ENCODE peak calls at places on chromosomes 13 and 19, in four cellular contexts. A is NAMALWA, N is OCI-M1, Y is dorsolateral prefrontal cortex. L is an unnamed sample.

GRCh38 chr13:36357692-36358091 is 11.5 kb upstream of the SPART start:
- DNase-seq in N (no peak), A (no peak), Y (no peak), L (no peak)

GRCh38 chr19:45049073-45049736 is 10.4 kb downstream of the CLASRP start:
- DNase-seq in A (no peak), Y (no peak), N (no peak), L (peak; percentile 60)

GRCh38 chr13:107881362-107881761 is 334.0 kb downstream of the LIG4 start:
- DNase-seq in N (no peak), Y (no peak), A (no peak), L (no peak)

GRCh38 chr13:91247768-91248167 is 99.7 kb upstream of the MIR17HG start:
- DNase-seq in A (peak; percentile 51), Y (no peak), N (peak; percentile 66), L (no peak)

GRCh38 chr13:76758257-76758656 is 127.9 kb downstream of the KCTD12 start:
- DNase-seq in A (no peak), N (no peak), Y (no peak), L (no peak)

GRCh38 chr19:18100710-18101109 is 3.1 kb downstream of the MAST3 start:
- DNase-seq in A (no peak), N (no peak), Y (peak; percentile 59), L (no peak)

GRCh38 chr13:53250272-53250875 is 221.8 kb downstream of the OLFM4 start:
- DNase-seq in Y (no peak), N (peak; percentile 93), A (peak; percentile 84), L (peak; percentile 13)

GRCh38 chr19:27870293-27870692 is 1342.7 kb downstream of the UQCRFS1 start:
- DNase-seq in A (no peak), Y (no peak), N (no peak), L (no peak)

GRCh38 chr13:62357887-62358645 is 942.4 kb upstream of the PCDH20 start:
- DNase-seq in Y (no peak), N (peak; percentile 73), A (peak; percentile 82), L (no peak)

GRCh38 chr13:109790951-109791605 is 4.7 kb upstream of the IRS2 start:
- DNase-seq in A (peak; percentile 89), N (peak; percentile 94), Y (peak; percentile 54), L (no peak)

GRCh38 chr19:55459950-55460657 is 1.3 kb downstream of the ISOC2 start:
- DNase-seq in Y (no peak), N (peak; percentile 34), A (no peak), L (no peak)

GRCh38 chr13:81021284-81021683 is 680.4 kb upstream of the SPRY2 start:
- DNase-seq in A (no peak), Y (no peak), N (no peak), L (no peak)

GRCh38 chr19:18589380-18590272 is 1.0 kb downstream of the REX1BD start:
- DNase-seq in A (peak; percentile 86), N (peak; percentile 76), Y (peak; percentile 31), L (peak; percentile 78)

GRCh38 chr13:110965038-110965754 is 50.3 kb upstream of the ANKRD10 start:
- DNase-seq in Y (no peak), N (peak; percentile 29), A (no peak), L (no peak)

GRCh38 chr13:35716186-35716585 is 239.7 kb upstream of the MAB21L1 start:
- DNase-seq in N (no peak), Y (no peak), A (no peak), L (no peak)

GRCh38 chr13:35672611-35673010 is 196.1 kb upstream of the MAB21L1 start:
- DNase-seq in N (no peak), A (no peak), Y (no peak), L (no peak)

GRCh38 chr13:25836709-25837316 is 215.0 kb downstream of the SHISA2 start:
- DNase-seq in A (no peak), N (no peak), Y (no peak), L (no peak)

GRCh38 chr13:113565526-113566226 is 18.9 kb upstream of the TFDP1 start:
- DNase-seq in N (no peak), Y (no peak), A (no peak), L (no peak)

GRCh38 chr13:78241278-78241919 is 322.8 kb upstream of the EDNRB start:
- DNase-seq in Y (no peak), A (peak; percentile 73), N (peak; percentile 79), L (no peak)

GRCh38 chr19:48738557-48739399 is 1.6 kb downstream of the RASIP1 start:
- DNase-seq in N (peak; percentile 93), Y (peak; percentile 85), A (peak; percentile 93), L (peak; percentile 99)

GRCh38 chr13:112642061-112642460 is 47.8 kb upstream of the ATP11A start:
- DNase-seq in A (no peak), N (no peak), Y (no peak), L (no peak)

GRCh38 chr19:43595605-43595998 is 332 bp downstream of the IRGQ start:
- DNase-seq in Y (no peak), A (no peak), N (no peak), L (no peak)

GRCh38 chr13:40115456-40115855 is 460.0 kb downstream of the COG6 start:
- DNase-seq in A (no peak), Y (no peak), N (no peak), L (no peak)

GRCh38 chr19:3607398-3608078 is 863 bp upstream of the TBXA2R start:
- DNase-seq in Y (no peak), A (no peak), N (no peak), L (peak; percentile 14)

GRCh38 chr19:18541992-18542935 is 1.1 kb downstream of the FKBP8 start:
- DNase-seq in A (peak; percentile 31), Y (no peak), N (peak; percentile 21), L (no peak)

GRCh38 chr13:110826861-110827672 is 87.8 kb downstream of the ANKRD10 start:
- DNase-seq in Y (peak; percentile 69), A (no peak), N (no peak), L (peak; percentile 33)

GRCh38 chr19:28859811-28860210 is 353.1 kb downstream of the UQCRFS1 start:
- DNase-seq in Y (no peak), A (no peak), N (no peak), L (no peak)

L was measured in pancreas.